ENCODE peak calls at places on chromosomes 2 and 18, in six cellular contexts. W, Y, Q, D, C and E are unnamed samples.

GRCh38 chr2:236848467-236848866 is 237.2 kb upstream of the COPS8 start:
- DNase-seq in W (no peak), Y (no peak), Q (no peak), C (no peak), D (no peak), E (no peak)

GRCh38 chr2:43269074-43269572 is 42.7 kb upstream of the ZFP36L2 start:
- DNase-seq in W (peak), D (no peak), C (peak), Q (no peak), Y (peak), E (no peak)

GRCh38 chr2:105788670-105789290 is 44.1 kb downstream of the NCK2 start:
- DNase-seq in W (peak), Y (no peak), C (no peak), D (no peak), Q (no peak), E (no peak)

GRCh38 chr2:130190237-130190636 is 8.0 kb downstream of the TUBA3E start:
- DNase-seq in Y (no peak), W (no peak), Q (no peak), D (no peak), C (no peak), E (no peak)

GRCh38 chr18:11761553-11761952 is 72.5 kb downstream of the GNAL start:
- DNase-seq in C (no peak), D (no peak), Q (no peak), Y (no peak), W (no peak), E (peak)

GRCh38 chr18:67425724-67426123 is 90.8 kb downstream of the DSEL start:
- DNase-seq in Y (no peak), D (no peak), C (peak), Q (no peak), W (peak), E (no peak)

GRCh38 chr2:101135412-101136296 is 15.5 kb downstream of the TBC1D8 start:
- DNase-seq in C (no peak), Q (peak), W (no peak), Y (no peak), D (no peak), E (no peak)

GRCh38 chr2:185208261-185208660 is 530.3 kb upstream of the FSIP2 start:
- DNase-seq in C (no peak), Y (no peak), Q (peak), W (peak), D (peak), E (peak)

GRCh38 chr2:240905176-240905781 is 857 bp upstream of the CROCC2 start:
- DNase-seq in Y (no peak), D (no peak), Q (no peak), W (no peak), C (no peak), E (no peak)

GRCh38 chr2:28129955-28130695 is 239.6 kb downstream of the BABAM2 start:
- DNase-seq in Y (no peak), W (peak), C (peak), Q (no peak), D (no peak), E (no peak)

GRCh38 chr2:192381082-192381481 is 186.3 kb upstream of the TMEFF2 start:
- DNase-seq in D (no peak), Q (no peak), C (no peak), W (no peak), Y (no peak), E (no peak)

GRCh38 chr2:120736955-120737801 is 1.5 kb downstream of the GLI2 start:
- DNase-seq in D (no peak), W (peak), Q (peak), Y (peak), C (peak), E (no peak)

GRCh38 chr18:25646971-25647370 is 295.0 kb upstream of the ZNF521 start:
- DNase-seq in W (peak), C (peak), Q (no peak), D (no peak), Y (no peak), E (no peak)

GRCh38 chr18:29154758-29155725 is 978.1 kb upstream of the CDH2 start:
- DNase-seq in W (peak), Q (no peak), Y (no peak), C (peak), D (no peak), E (no peak)

GRCh38 chr2:237096911-237097310 is 11.2 kb downstream of the COPS8 start:
- DNase-seq in Q (no peak), W (peak), C (peak), Y (no peak), D (no peak), E (no peak)

GRCh38 chr2:231099918-231100317 is 24.9 kb downstream of the HTR2B start:
- DNase-seq in Y (no peak), Q (peak), D (peak), C (no peak), W (no peak), E (peak)
- TF ChIP-seq CTCF in Y (no peak), Q (peak), D (no peak), C (no peak), W (no peak), E (no peak)

DNA sequence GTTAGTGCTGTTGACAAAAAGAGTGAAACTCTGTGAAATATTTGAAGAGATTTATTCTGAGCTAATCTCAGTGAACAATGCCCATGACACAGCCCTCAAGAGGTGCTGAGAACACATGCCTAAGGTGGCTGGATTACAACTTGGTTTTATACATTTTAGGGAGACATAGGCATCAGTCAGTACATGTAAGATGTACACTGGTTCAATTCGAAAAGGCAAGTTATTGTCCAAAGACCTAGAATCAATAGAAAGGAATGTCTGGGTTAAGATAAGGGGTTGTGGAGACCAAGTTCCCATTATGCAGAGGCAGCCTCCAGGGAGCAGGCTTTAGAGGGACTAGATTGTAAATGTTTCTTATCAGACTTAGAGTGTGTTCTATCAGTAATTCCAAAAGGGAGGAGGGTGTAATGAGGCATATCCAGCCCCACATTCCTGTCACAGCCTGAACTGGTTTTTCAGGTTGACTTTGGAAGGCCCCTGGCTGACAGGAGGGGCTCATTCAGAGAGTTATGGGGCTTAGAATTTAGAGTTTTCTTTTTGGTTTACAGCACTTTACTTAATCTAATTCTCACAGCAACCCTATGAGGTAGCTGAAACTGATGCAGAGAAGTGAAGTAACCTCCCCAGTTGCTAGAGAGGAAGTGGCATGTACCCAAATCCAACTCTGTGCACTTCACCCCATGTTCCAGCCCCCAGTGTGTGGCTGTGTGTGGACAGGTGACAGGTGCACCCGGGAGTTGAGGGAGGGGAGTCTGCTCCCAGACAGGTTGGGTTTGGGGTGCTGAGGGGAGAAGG is 28.3 kb upstream of the ASAP2 start:
- DNase-seq in C (peak), D (no peak), Y (no peak), Q (no peak), W (no peak), E (peak)
- TF ChIP-seq CTCF in C (no peak), D (no peak), Y (no peak), Q (no peak), W (no peak), E (no peak)

GRCh38 chr18:3016584-3017292 is 3.8 kb upstream of the LPIN2 start:
- DNase-seq in C (no peak), Q (no peak), Y (no peak), W (no peak), D (no peak), E (no peak)
- TF ChIP-seq CTCF in C (no peak), Q (no peak), Y (no peak), W (no peak), D (no peak), E (no peak)

GRCh38 chr18:42067527-42067926 is 112.5 kb downstream of the PIK3C3 start:
- DNase-seq in C (no peak), D (no peak), W (no peak), Q (no peak), Y (no peak), E (no peak)

GRCh38 chr18:42074704-42075103 is 119.7 kb downstream of the PIK3C3 start:
- DNase-seq in C (no peak), W (no peak), Q (no peak), Y (no peak), D (no peak), E (no peak)

GRCh38 chr18:42068030-42068429 is 113.0 kb downstream of the PIK3C3 start:
- DNase-seq in C (no peak), Q (no peak), W (no peak), Y (no peak), D (no peak), E (no peak)

GRCh38 chr18:42069036-42069435 is 114.0 kb downstream of the PIK3C3 start:
- DNase-seq in W (no peak), Q (no peak), D (no peak), C (no peak), Y (no peak), E (no peak)

DNA sequence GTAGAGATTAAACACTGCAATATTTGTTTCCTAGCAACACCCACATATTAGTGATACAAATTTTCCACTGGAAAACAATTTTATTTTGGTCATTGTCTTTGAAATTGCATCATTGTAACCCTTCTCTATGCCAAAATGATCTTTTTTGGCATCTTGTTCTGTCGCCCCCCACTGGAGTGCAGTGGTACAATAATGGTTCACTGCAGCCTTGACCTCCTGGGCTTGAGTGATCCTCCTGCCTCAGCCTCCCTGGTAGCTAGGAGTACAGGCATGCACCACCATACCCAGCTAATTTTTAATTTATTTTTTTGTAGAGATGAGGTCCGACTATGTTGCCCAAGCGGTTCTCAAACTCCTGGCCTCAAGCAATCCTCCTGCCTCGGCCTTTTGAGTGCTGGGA is 117.4 kb downstream of the PIK3C3 start:
- DNase-seq in Y (no peak), Q (no peak), W (no peak), C (no peak), D (peak), E (no peak)
- TF ChIP-seq CTCF in Y (no peak), Q (no peak), W (no peak), C (no peak), D (peak), E (no peak)

DNA sequence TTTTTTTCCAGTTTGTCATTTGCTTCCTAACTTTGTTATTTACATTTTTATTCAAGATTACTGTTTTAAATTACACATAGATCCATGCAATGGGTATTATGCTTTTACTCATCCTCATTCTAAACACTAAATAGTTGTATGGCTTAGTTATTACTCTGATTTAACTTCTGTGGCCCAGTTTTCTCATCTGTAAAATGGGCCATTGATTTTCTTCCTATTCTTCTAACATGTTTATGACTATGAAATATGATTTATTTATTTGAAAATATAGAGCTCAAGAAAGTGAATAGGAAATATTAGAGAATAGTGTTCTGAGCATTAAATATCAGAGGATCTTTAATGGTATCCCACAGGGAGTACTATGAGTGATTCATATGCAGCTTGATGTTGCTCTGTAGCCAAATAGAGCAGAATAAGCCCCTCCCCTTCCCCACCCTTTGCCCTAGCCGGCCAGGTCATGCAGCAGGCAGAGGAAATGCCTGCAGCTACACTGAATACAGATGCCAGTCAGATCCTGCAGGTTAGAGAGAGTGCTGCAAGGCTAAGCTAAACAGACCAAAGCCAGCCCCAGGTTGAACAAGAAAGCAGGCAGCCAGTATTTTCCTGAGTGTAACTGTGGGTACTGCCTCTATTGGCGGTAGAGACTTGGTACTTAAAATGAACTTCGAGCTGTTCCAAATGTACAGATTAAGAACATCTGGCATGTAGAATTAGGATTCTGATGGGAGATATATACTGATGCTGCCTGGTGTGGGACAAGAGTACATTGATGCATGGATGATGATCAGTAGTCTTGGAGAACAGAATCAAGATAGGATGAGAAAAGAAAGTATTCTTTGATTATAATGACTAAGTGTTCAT is 11.7 kb upstream of the ACYP2 start:
- DNase-seq in D (peak), Y (no peak), C (peak), Q (peak), W (peak), E (peak)
- TF ChIP-seq CTCF in D (no peak), Y (peak), C (peak), Q (no peak), W (no peak), E (no peak)

GRCh38 chr2:226813148-226813701 is 13.6 kb upstream of the IRS1 start:
- DNase-seq in D (peak), C (peak), Y (no peak), Q (peak), W (peak), E (no peak)
- TF ChIP-seq CTCF in D (peak), C (peak), Y (peak), Q (no peak), W (peak), E (peak)

DNA sequence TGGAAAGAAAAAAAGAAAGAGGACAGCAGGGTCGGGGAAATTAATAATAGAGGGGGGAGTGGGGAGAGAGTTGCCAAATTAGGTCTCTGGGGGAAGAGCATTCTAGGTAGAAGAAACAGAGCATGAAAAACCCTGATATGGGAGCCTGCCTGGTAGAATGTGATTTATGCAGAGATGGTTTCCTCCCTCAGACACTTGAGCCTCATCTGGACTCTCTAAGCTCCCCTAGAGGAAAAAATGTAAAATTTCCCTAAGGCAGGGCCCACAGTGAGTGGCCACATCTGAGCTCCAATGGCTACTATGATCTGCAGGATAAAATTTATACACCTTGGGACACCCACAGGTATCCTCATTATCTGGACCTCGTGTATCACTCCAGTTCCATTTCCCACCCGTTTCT is 20.6 kb upstream of the EPAS1 start:
- DNase-seq in C (peak), D (no peak), Y (no peak), Q (no peak), W (no peak), E (no peak)
- TF ChIP-seq CTCF in C (peak), D (no peak), Y (peak), Q (no peak), W (peak), E (no peak)

DNA sequence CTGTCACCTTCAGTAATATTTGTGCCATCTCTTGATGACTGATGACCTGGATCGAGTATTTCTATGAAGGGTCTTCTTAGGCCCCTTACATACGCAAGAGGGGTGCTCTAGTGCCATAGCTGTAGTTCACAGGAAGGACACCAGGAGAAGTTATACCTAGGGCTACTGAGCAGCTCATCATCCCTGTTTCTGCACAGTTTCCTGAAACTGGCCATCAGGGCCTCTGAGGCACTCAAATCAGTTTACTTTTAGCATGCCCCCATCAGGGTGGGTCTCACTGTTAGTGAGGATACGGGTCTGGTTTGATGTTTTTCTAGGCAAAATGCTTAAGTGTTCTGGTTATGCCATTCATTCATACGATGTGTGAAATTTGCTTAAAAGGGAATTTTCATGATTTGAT is 20.0 kb upstream of the FBLN7 start:
- DNase-seq in D (no peak), C (no peak), Y (no peak), W (no peak), Q (no peak), E (no peak)
- TF ChIP-seq CTCF in D (no peak), C (peak), Y (no peak), W (no peak), Q (no peak), E (no peak)

GRCh38 chr18:57961411-57961810 is 82.6 kb upstream of the NEDD4L start:
- DNase-seq in D (no peak), W (no peak), C (no peak), Q (no peak), Y (no peak), E (no peak)

GRCh38 chr18:57957210-57957609 is 86.8 kb upstream of the NEDD4L start:
- DNase-seq in Y (no peak), W (no peak), C (no peak), Q (no peak), D (no peak), E (no peak)

GRCh38 chr18:57961876-57962505 is 82.0 kb upstream of the NEDD4L start:
- DNase-seq in W (no peak), Y (no peak), Q (no peak), C (no peak), D (no peak), E (no peak)

GRCh38 chr18:57956495-57956894 is 87.5 kb upstream of the NEDD4L start:
- DNase-seq in C (no peak), W (no peak), Q (no peak), D (no peak), Y (no peak), E (no peak)

DNA sequence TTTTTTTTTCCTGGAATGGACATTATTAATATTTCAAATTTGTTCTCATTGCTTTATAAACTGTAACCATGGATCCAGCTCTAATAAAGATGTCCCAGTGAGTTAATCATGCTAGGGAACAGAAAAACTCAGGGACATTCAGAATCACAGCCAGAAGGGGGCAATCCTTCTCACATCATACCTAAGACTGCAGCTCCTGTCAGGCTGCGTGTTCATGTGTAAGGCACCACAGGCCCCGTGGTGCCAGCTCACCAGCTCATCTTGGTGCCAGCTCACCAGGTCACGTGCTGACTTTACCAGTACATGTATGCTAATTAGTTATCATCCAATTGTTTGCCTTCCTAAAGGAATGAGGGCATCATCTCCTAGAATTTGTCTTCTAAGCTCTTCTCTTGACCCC is 84.7 kb upstream of the NEDD4L start:
- DNase-seq in W (peak), C (peak), D (peak), Y (no peak), Q (no peak), E (peak)
- TF ChIP-seq CTCF in W (peak), C (peak), D (no peak), Y (no peak), Q (no peak), E (peak)

DNA sequence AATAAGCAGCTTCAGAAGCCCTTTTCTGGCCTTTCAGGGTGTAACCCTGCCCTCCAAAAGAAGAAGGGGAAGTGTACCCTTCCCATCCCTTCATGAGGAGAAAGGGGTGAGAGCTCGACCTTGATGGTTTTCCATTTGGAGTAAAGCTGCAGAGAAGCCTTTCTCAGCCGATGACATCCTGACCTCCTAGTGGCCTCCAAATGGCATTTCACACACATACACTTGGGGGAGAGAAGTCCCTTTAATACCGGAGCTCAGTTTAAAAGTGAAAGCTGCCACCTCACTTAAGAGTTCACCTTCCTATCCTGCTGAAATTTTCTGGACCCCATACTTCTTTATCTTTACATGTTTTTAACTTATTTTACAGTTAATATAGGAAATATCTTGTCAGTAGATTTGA is 716.7 kb downstream of the DCDC2C start:
- DNase-seq in Q (no peak), C (no peak), D (no peak), Y (no peak), W (no peak), E (peak)
- TF ChIP-seq CTCF in Q (no peak), C (no peak), D (no peak), Y (no peak), W (no peak), E (no peak)